ENCODE peak calls at places on chromosomes 11 and 22, in six cellular contexts. Y, U, R, Z, F and A are unnamed samples.

GRCh38 chr11:7072401-7073028 is 16.3 kb upstream of the RBMXL2 start:
- DNase-seq in Y (no peak), U (no peak), R (no peak), Z (no peak), F (no peak), A (no peak)

GRCh38 chr11:719214-720016 is 13.4 kb downstream of the EPS8L2 start:
- DNase-seq in Y (no peak), U (no peak), R (no peak), Z (no peak), F (no peak), A (peak)

GRCh38 chr11:76891793-76892192 is 31.1 kb downstream of the ACER3 start:
- DNase-seq in Y (no peak), U (no peak), R (no peak), Z (no peak), F (no peak), A (no peak)

GRCh38 chr11:96317576-96317975 is 25.4 kb downstream of the MAML2 start:
- DNase-seq in Y (no peak), U (no peak), R (no peak), Z (no peak), F (no peak), A (no peak)

GRCh38 chr22:31841029-31841827 is 87.4 kb downstream of the DEPDC5 start:
- DNase-seq in Y (no peak), U (no peak), R (no peak), Z (peak), F (no peak), A (no peak)

GRCh38 chr11:34585870-34586654 is 34.8 kb upstream of the EHF start:
- DNase-seq in Y (no peak), U (no peak), R (no peak), Z (peak), F (no peak), A (no peak)

GRCh38 chr11:46666982-46667590 is 33.3 kb downstream of the ARHGAP1 start:
- DNase-seq in Y (no peak), U (no peak), R (no peak), Z (no peak), F (no peak), A (no peak)

GRCh38 chr11:119905162-119905561 is 176.2 kb upstream of the NECTIN1 start:
- DNase-seq in Y (no peak), U (no peak), R (no peak), Z (no peak), F (no peak), A (no peak)

GRCh38 chr11:45248501-45249011 is 37.6 kb downstream of the SYT13 start:
- DNase-seq in Y (no peak), U (no peak), R (no peak), Z (no peak), F (no peak), A (no peak)

GRCh38 chr22:49005557-49005956 is 822.1 kb downstream of the BRD1 start:
- DNase-seq in Y (no peak), U (no peak), R (no peak), Z (no peak), F (no peak), A (no peak)

GRCh38 chr22:49676230-49676629 is 151.4 kb downstream of the BRD1 start:
- DNase-seq in Y (no peak), U (no peak), R (no peak), Z (no peak), F (no peak), A (no peak)

GRCh38 chr11:132062541-132062940 is 692.1 kb downstream of the NTM start:
- DNase-seq in Y (no peak), U (no peak), R (no peak), Z (no peak), F (no peak), A (no peak)

GRCh38 chr11:47001666-47002285 is 65.2 kb downstream of the CSTPP1 start:
- DNase-seq in Y (no peak), U (no peak), R (no peak), Z (no peak), F (no peak), A (no peak)

GRCh38 chr11:118892964-118893363 is 9.3 kb downstream of the CXCR5 start:
- DNase-seq in Y (no peak), U (no peak), R (no peak), Z (no peak), F (no peak), A (no peak)

GRCh38 chr11:7651140-7651551 is 22.2 kb downstream of the CYB5R2 start:
- DNase-seq in Y (no peak), U (no peak), R (no peak), Z (peak), F (no peak), A (no peak)

GRCh38 chr11:44376423-44376822 is 66.5 kb upstream of the ALX4 start:
- DNase-seq in Y (no peak), U (no peak), R (no peak), Z (no peak), F (no peak), A (no peak)

GRCh38 chr11:72297828-72298227 is 53.9 kb upstream of the PHOX2A start:
- DNase-seq in Y (no peak), U (no peak), R (no peak), Z (no peak), F (no peak), A (no peak)

GRCh38 chr22:48404004-48404403 is 1423.7 kb downstream of the BRD1 start:
- DNase-seq in Y (no peak), U (no peak), R (no peak), Z (no peak), F (no peak), A (no peak)

GRCh38 chr11:17543574-17544180 is 539 bp downstream of the USH1C start:
- DNase-seq in Y (no peak), U (no peak), R (peak), Z (no peak), F (no peak), A (peak)

GRCh38 chr11:78231962-78232459 is 43.3 kb downstream of the USP35 start:
- DNase-seq in Y (no peak), U (no peak), R (no peak), Z (no peak), F (no peak), A (no peak)

GRCh38 chr11:105713106-105713505 is 103.2 kb downstream of the GRIA4 start:
- DNase-seq in Y (no peak), U (no peak), R (no peak), Z (no peak), F (no peak), A (no peak)

GRCh38 chr11:105236631-105237030 is 97.1 kb upstream of the CARD18 start:
- DNase-seq in Y (no peak), U (no peak), R (no peak), Z (no peak), F (no peak), A (no peak)

GRCh38 chr22:33051960-33052839 is 6.0 kb downstream of the SYN3 start:
- DNase-seq in Y (no peak), U (no peak), R (no peak), Z (no peak), F (no peak), A (no peak)

GRCh38 chr11:32312865-32313403 is 122.4 kb downstream of the WT1 start:
- DNase-seq in Y (peak), U (no peak), R (no peak), Z (peak), F (peak), A (no peak)

GRCh38 chr11:10139656-10140055 is 154.4 kb downstream of the SBF2 start:
- DNase-seq in Y (no peak), U (no peak), R (no peak), Z (no peak), F (no peak), A (no peak)

GRCh38 chr22:42932857-42933782 is 76.0 kb upstream of the ARFGAP3 start:
- DNase-seq in Y (peak), U (no peak), R (no peak), Z (no peak), F (no peak), A (no peak)

GRCh38 chr11:2076441-2076840 is 62.7 kb downstream of the IGF2 start:
- DNase-seq in Y (no peak), U (no peak), R (no peak), Z (no peak), F (no peak), A (no peak)

GRCh38 chr11:57646221-57646620 is 3.5 kb downstream of the YPEL4 start:
- DNase-seq in Y (no peak), U (no peak), R (no peak), Z (no peak), F (no peak), A (no peak)

GRCh38 chr11:19499999-19500398 is 212.6 kb upstream of the NAV2 start:
- DNase-seq in Y (no peak), U (no peak), R (no peak), Z (no peak), F (no peak), A (no peak)

GRCh38 chr11:128421577-128421976 is 165.8 kb downstream of the ETS1 start:
- DNase-seq in Y (peak), U (no peak), R (no peak), Z (no peak), F (no peak), A (no peak)

GRCh38 chr11:31808268-31808667 is 2.9 kb downstream of the PAX6 start:
- DNase-seq in Y (no peak), U (no peak), R (no peak), Z (no peak), F (no peak), A (no peak)

GRCh38 chr22:17085277-17086091 is 684 bp downstream of the IL17RA start:
- DNase-seq in Y (peak), U (no peak), R (peak), Z (no peak), F (no peak), A (peak)